ENCODE peak calls at places on chromosomes 16 and 17, in eight cellular contexts. One of them, this sample, is unnamed.
A peak's percentile ranks its signal among the peaks of the same experiment; 100 is the strongest.

GRCh38 chr17:83054518-83055125 is 24.8 kb upstream of the METRNL start:
- DNase-seq in thoracic aorta: no peak
- DNase-seq in sigmoid colon: peak; percentile 48
- DNase-seq in cardiac muscle cell: no peak
- DNase-seq in adrenal gland: no peak
- DNase-seq in OCI-LY7: no peak
- DNase-seq in colonic mucosa: no peak
- DNase-seq in body of pancreas: no peak
- DNase-seq in this sample: no peak

GRCh38 chr17:1958134-1958881 is 66.8 kb downstream of the RTN4RL1 start:
- DNase-seq in sigmoid colon: no peak
- DNase-seq in thoracic aorta: no peak
- DNase-seq in OCI-LY7: no peak
- DNase-seq in cardiac muscle cell: no peak
- DNase-seq in adrenal gland: no peak
- DNase-seq in colonic mucosa: no peak
- DNase-seq in body of pancreas: no peak
- DNase-seq in this sample: no peak

GRCh38 chr17:80853076-80853475 is 138.6 kb upstream of the CHMP6 start:
- DNase-seq in OCI-LY7: no peak
- DNase-seq in colonic mucosa: no peak
- DNase-seq in thoracic aorta: no peak
- DNase-seq in body of pancreas: no peak
- DNase-seq in cardiac muscle cell: no peak
- DNase-seq in adrenal gland: peak; percentile 17
- DNase-seq in sigmoid colon: no peak
- DNase-seq in this sample: no peak

GRCh38 chr17:45905812-45906211 is 11.5 kb downstream of the MAPT start:
- DNase-seq in OCI-LY7: no peak
- DNase-seq in body of pancreas: no peak
- DNase-seq in cardiac muscle cell: no peak
- DNase-seq in sigmoid colon: no peak
- DNase-seq in colonic mucosa: no peak
- DNase-seq in thoracic aorta: no peak
- DNase-seq in adrenal gland: no peak
- DNase-seq in this sample: no peak

GRCh38 chr16:3101841-3102470 is 2.9 kb upstream of the ZSCAN10 start:
- DNase-seq in body of pancreas: no peak
- DNase-seq in sigmoid colon: no peak
- DNase-seq in thoracic aorta: no peak
- DNase-seq in OCI-LY7: peak; percentile 53
- DNase-seq in colonic mucosa: no peak
- DNase-seq in cardiac muscle cell: no peak
- DNase-seq in adrenal gland: peak; percentile 45
- DNase-seq in this sample: no peak

GRCh38 chr17:44796731-44797130 is 33.4 kb downstream of the GJC1 start:
- DNase-seq in colonic mucosa: no peak
- DNase-seq in OCI-LY7: no peak
- DNase-seq in adrenal gland: no peak
- DNase-seq in sigmoid colon: no peak
- DNase-seq in body of pancreas: no peak
- DNase-seq in thoracic aorta: no peak
- DNase-seq in cardiac muscle cell: no peak
- DNase-seq in this sample: no peak

GRCh38 chr16:8572063-8572918 is 18.0 kb downstream of the TMEM114 start:
- DNase-seq in adrenal gland: no peak
- DNase-seq in cardiac muscle cell: no peak
- DNase-seq in sigmoid colon: no peak
- DNase-seq in colonic mucosa: no peak
- DNase-seq in thoracic aorta: no peak
- DNase-seq in body of pancreas: no peak
- DNase-seq in OCI-LY7: no peak
- DNase-seq in this sample: no peak

GRCh38 chr16:26951950-26952349 is 114.8 kb upstream of the C16orf82 start:
- DNase-seq in sigmoid colon: no peak
- DNase-seq in colonic mucosa: no peak
- DNase-seq in adrenal gland: no peak
- DNase-seq in body of pancreas: no peak
- DNase-seq in thoracic aorta: no peak
- DNase-seq in OCI-LY7: no peak
- DNase-seq in cardiac muscle cell: peak; percentile 57
- DNase-seq in this sample: no peak

GRCh38 chr17:28174352-28175046 is 132.0 kb downstream of the NLK start:
- DNase-seq in sigmoid colon: no peak
- DNase-seq in colonic mucosa: no peak
- DNase-seq in OCI-LY7: peak; percentile 4
- DNase-seq in thoracic aorta: no peak
- DNase-seq in cardiac muscle cell: peak; percentile 26
- DNase-seq in adrenal gland: no peak
- DNase-seq in body of pancreas: no peak
- DNase-seq in this sample: no peak

GRCh38 chr16:80718480-80719220 is 85.7 kb downstream of the CDYL2 start:
- DNase-seq in thoracic aorta: no peak
- DNase-seq in adrenal gland: peak; percentile 45
- DNase-seq in sigmoid colon: no peak
- DNase-seq in cardiac muscle cell: peak; percentile 1
- DNase-seq in OCI-LY7: no peak
- DNase-seq in colonic mucosa: no peak
- DNase-seq in body of pancreas: peak; percentile 87
- DNase-seq in this sample: no peak

GRCh38 chr17:80777274-80777673 is 214.4 kb upstream of the CHMP6 start:
- DNase-seq in body of pancreas: no peak
- DNase-seq in colonic mucosa: no peak
- DNase-seq in thoracic aorta: no peak
- DNase-seq in adrenal gland: no peak
- DNase-seq in sigmoid colon: no peak
- DNase-seq in OCI-LY7: no peak
- DNase-seq in cardiac muscle cell: no peak
- DNase-seq in this sample: no peak

GRCh38 chr17:36892112-36892838 is 45.0 kb upstream of the LHX1 start:
- DNase-seq in OCI-LY7: no peak
- DNase-seq in sigmoid colon: no peak
- DNase-seq in adrenal gland: no peak
- DNase-seq in cardiac muscle cell: no peak
- DNase-seq in body of pancreas: peak; percentile 18
- DNase-seq in colonic mucosa: no peak
- DNase-seq in thoracic aorta: no peak
- DNase-seq in this sample: no peak

GRCh38 chr17:70636517-70637133 is 467.3 kb downstream of the KCNJ2 start:
- DNase-seq in sigmoid colon: no peak
- DNase-seq in OCI-LY7: peak; percentile 48
- DNase-seq in thoracic aorta: no peak
- DNase-seq in body of pancreas: peak; percentile 23
- DNase-seq in colonic mucosa: no peak
- DNase-seq in adrenal gland: no peak
- DNase-seq in cardiac muscle cell: peak; percentile 58
- DNase-seq in this sample: no peak

GRCh38 chr16:14310519-14310991 is 239.4 kb downstream of the MRTFB start:
- DNase-seq in colonic mucosa: no peak
- DNase-seq in sigmoid colon: no peak
- DNase-seq in cardiac muscle cell: no peak
- DNase-seq in thoracic aorta: no peak
- DNase-seq in adrenal gland: no peak
- DNase-seq in body of pancreas: peak; percentile 39
- DNase-seq in OCI-LY7: peak; percentile 84
- DNase-seq in this sample: no peak

GRCh38 chr17:19759934-19760530 is 11.9 kb upstream of the ALDH3A1 start:
- DNase-seq in adrenal gland: no peak
- DNase-seq in thoracic aorta: no peak
- DNase-seq in body of pancreas: no peak
- DNase-seq in sigmoid colon: no peak
- DNase-seq in colonic mucosa: no peak
- DNase-seq in OCI-LY7: no peak
- DNase-seq in cardiac muscle cell: no peak
- DNase-seq in this sample: no peak

GRCh38 chr16:20611350-20611902 is 35.3 kb upstream of the ACSM2B start:
- DNase-seq in cardiac muscle cell: no peak
- DNase-seq in thoracic aorta: no peak
- DNase-seq in OCI-LY7: no peak
- DNase-seq in adrenal gland: peak; percentile 71
- DNase-seq in colonic mucosa: no peak
- DNase-seq in body of pancreas: peak; percentile 94
- DNase-seq in sigmoid colon: peak; percentile 87
- DNase-seq in this sample: no peak

GRCh38 chr17:6823011-6823442 is 8.5 kb downstream of the TEKT1 start:
- DNase-seq in colonic mucosa: no peak
- DNase-seq in cardiac muscle cell: no peak
- DNase-seq in OCI-LY7: no peak
- DNase-seq in adrenal gland: no peak
- DNase-seq in thoracic aorta: no peak
- DNase-seq in sigmoid colon: no peak
- DNase-seq in body of pancreas: no peak
- DNase-seq in this sample: no peak
- H3K27ac ChIP-seq in colonic mucosa: no peak overlapping the region
- H3K27ac ChIP-seq in cardiac muscle cell: no peak overlapping the region
- H3K27ac ChIP-seq in OCI-LY7: no peak overlapping the region
- H3K27ac ChIP-seq in adrenal gland: no peak overlapping the region
- H3K27ac ChIP-seq in thoracic aorta: no peak overlapping the region
- H3K27ac ChIP-seq in sigmoid colon: no peak overlapping the region
- H3K27ac ChIP-seq in body of pancreas: no peak overlapping the region
- H3K27ac ChIP-seq in this sample: no peak overlapping the region

GRCh38 chr17:8156174-8156992 is 4.2 kb upstream of the PER1 start:
- DNase-seq in cardiac muscle cell: peak; percentile 100
- DNase-seq in thoracic aorta: peak; percentile 100
- DNase-seq in body of pancreas: peak; percentile 100
- DNase-seq in colonic mucosa: peak; percentile 100
- DNase-seq in OCI-LY7: peak; percentile 100
- DNase-seq in sigmoid colon: peak; percentile 100
- DNase-seq in adrenal gland: peak; percentile 100
- DNase-seq in this sample: peak; percentile 100
- H3K4me1 ChIP-seq in cardiac muscle cell: peaks cover 21% of the 10 kb centered on the region
- H3K4me1 ChIP-seq in thoracic aorta: peaks cover 16% of the 10 kb centered on the region
- H3K4me1 ChIP-seq in body of pancreas: peaks cover 68% of the 10 kb centered on the region
- H3K4me1 ChIP-seq in colonic mucosa: peaks cover 21% of the 10 kb centered on the region
- H3K4me1 ChIP-seq in OCI-LY7: peaks cover 60% of the 10 kb centered on the region
- H3K4me1 ChIP-seq in sigmoid colon: peaks cover 53% of the 10 kb centered on the region
- H3K4me1 ChIP-seq in adrenal gland: peaks cover 35% of the 10 kb centered on the region
- H3K4me1 ChIP-seq in this sample: peaks cover 49% of the 10 kb centered on the region

DNA sequence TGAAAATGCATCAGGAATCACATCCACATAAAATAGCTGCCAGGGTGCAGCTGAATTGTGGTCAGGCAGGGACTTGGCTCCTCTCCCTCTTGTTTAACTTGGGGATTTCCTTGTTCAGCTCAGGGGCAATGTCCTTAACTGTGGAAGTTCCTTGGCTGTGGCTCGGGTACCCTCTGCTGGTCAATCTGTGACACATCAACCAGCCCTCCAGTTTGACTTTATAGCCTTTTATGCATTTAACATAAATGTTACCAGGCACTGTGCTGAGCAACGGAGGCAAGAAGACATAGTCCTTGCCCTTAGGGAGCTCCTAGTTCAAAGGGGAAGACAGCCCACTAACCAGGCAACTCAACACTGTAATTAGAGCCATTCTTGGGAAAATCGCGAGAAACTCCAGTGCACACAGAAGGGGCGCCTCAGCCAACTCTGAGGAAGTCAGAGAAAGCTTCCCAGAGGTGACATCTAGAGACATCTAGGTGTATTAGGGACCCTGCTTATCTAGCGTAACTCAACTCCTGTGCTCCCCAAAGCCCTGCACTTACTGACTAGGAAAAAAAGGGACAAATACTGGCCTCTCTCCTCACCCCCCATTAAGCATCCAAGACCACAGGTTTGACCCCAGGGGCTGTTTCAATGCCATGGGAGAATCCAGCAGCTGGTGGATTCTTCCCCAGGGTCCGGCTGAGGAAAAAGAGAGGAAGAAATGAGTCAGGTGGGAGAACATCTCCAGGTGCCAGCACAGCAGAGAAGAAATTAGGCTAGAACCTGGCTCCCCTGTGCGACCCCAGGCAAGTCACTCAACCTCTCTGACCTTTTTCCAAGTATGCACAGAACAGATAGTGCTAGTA is 17.3 kb upstream of the EEF2K start:
- DNase-seq in colonic mucosa: peak; percentile 85
- DNase-seq in OCI-LY7: peak; percentile 88
- DNase-seq in adrenal gland: peak; percentile 80
- DNase-seq in body of pancreas: peak; percentile 83
- DNase-seq in sigmoid colon: peak; percentile 88
- DNase-seq in thoracic aorta: peak; percentile 21
- DNase-seq in cardiac muscle cell: peak; percentile 84
- DNase-seq in this sample: no peak
- TF ChIP-seq CTCF in colonic mucosa: peak; percentile 78
- TF ChIP-seq CTCF in OCI-LY7: peak; percentile 98
- TF ChIP-seq CTCF in adrenal gland: peak; percentile 83
- TF ChIP-seq CTCF in body of pancreas: peak; percentile 94
- TF ChIP-seq CTCF in sigmoid colon: no peak
- TF ChIP-seq CTCF in thoracic aorta: peak; percentile 80
- TF ChIP-seq CTCF in cardiac muscle cell: peak; percentile 88
- TF ChIP-seq CTCF in this sample: peak; percentile 85

DNA sequence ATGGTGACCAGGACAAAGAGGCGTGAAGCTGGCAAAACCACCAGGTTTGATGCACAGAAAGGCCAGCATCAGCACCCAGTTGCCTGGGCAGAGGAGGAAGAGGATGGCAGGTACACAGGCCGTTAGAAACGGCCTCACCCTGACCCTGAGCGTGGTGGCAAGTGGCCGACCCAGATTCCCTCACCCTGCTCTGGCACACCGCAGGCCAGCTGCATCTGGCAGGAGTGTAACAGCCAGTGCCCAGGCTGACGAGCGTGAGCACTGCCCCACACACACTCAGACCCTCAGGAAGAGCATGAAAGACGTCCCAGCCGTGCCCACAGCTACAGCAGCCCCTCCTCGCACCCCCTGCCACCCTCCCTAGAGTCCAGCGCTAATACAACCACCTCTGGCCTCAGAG is 82.0 kb downstream of the ANKRD11 start:
- DNase-seq in OCI-LY7: no peak
- DNase-seq in cardiac muscle cell: no peak
- DNase-seq in adrenal gland: peak; percentile 72
- DNase-seq in sigmoid colon: no peak
- DNase-seq in thoracic aorta: no peak
- DNase-seq in colonic mucosa: no peak
- DNase-seq in body of pancreas: peak; percentile 81
- DNase-seq in this sample: no peak
- H3K27ac ChIP-seq in OCI-LY7: no peak overlapping the region
- H3K27ac ChIP-seq in cardiac muscle cell: peak overlapping the region; percentile 59
- H3K27ac ChIP-seq in adrenal gland: peak overlapping the region; percentile 78
- H3K27ac ChIP-seq in sigmoid colon: peak overlapping the region; percentile 10
- H3K27ac ChIP-seq in thoracic aorta: peak overlapping the region; percentile 29
- H3K27ac ChIP-seq in colonic mucosa: no peak overlapping the region
- H3K27ac ChIP-seq in body of pancreas: peak overlapping the region; percentile 44
- H3K27ac ChIP-seq in this sample: no peak overlapping the region

GRCh38 chr17:76872221-76872873 is 4.1 kb downstream of the MGAT5B start:
- DNase-seq in OCI-LY7: no peak
- DNase-seq in cardiac muscle cell: no peak
- DNase-seq in colonic mucosa: no peak
- DNase-seq in thoracic aorta: no peak
- DNase-seq in body of pancreas: no peak
- DNase-seq in adrenal gland: no peak
- DNase-seq in sigmoid colon: no peak
- DNase-seq in this sample: no peak
- H3K4me1 ChIP-seq in OCI-LY7: peaks cover 8% of the 10 kb centered on the region
- H3K4me1 ChIP-seq in cardiac muscle cell: no peaks in the 10 kb centered on the region
- H3K4me1 ChIP-seq in colonic mucosa: no peaks in the 10 kb centered on the region
- H3K4me1 ChIP-seq in thoracic aorta: peaks cover 7% of the 10 kb centered on the region
- H3K4me1 ChIP-seq in body of pancreas: peaks cover 20% of the 10 kb centered on the region
- H3K4me1 ChIP-seq in adrenal gland: no peaks in the 10 kb centered on the region
- H3K4me1 ChIP-seq in sigmoid colon: peaks cover 23% of the 10 kb centered on the region
- H3K4me1 ChIP-seq in this sample: peaks cover 17% of the 10 kb centered on the region

DNA sequence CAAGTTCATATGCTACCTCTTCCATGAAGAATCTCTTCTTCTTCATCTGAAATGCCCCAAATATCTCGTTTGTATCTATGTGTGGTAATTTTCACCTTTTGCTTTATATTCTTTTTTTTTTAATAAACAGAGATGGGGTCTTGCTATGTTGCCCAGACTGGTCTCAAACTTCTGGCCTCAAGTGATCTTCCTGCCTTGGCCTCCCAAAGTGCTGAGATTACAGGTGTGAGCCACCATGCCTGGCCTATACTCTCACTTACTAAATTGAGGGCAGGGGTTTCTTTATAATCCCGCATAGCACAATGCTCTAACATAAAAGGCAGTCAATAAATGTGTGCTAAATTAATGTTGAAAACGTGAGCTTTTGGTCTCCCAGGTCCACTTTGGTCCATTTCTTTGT is 30.6 kb downstream of the RNF43 start:
- DNase-seq in adrenal gland: no peak
- DNase-seq in thoracic aorta: no peak
- DNase-seq in sigmoid colon: no peak
- DNase-seq in cardiac muscle cell: no peak
- DNase-seq in OCI-LY7: no peak
- DNase-seq in colonic mucosa: no peak
- DNase-seq in body of pancreas: no peak
- DNase-seq in this sample: no peak
- TF ChIP-seq CTCF in adrenal gland: no peak
- TF ChIP-seq CTCF in thoracic aorta: no peak
- TF ChIP-seq CTCF in sigmoid colon: no peak
- TF ChIP-seq CTCF in cardiac muscle cell: no peak
- TF ChIP-seq CTCF in OCI-LY7: no peak
- TF ChIP-seq CTCF in colonic mucosa: no peak
- TF ChIP-seq CTCF in body of pancreas: no peak
- TF ChIP-seq CTCF in this sample: no peak